ENCODE peak calls at places on chromosomes 5 and 9, in five cellular contexts. M is HCEC 1CT; V is activated CD4-positive, CD25-positive, alpha-beta regulatory T cell; Y is NCI-H146; G is SJCRH30. Z is an unnamed sample.

GRCh38 chr5:145824040-145824439 is 11.1 kb downstream of the PRELID2 start:
- DNase-seq in M (no peak), G (no peak), Y (no peak), V (no peak), Z (no peak)

GRCh38 chr9:95721132-95721531 is 154.4 kb upstream of the ERCC6L2 start:
- DNase-seq in V (no peak), G (no peak), Y (no peak), M (no peak), Z (no peak)

GRCh38 chr9:23826120-23826629 is at the start of gene ELAVL2:
- DNase-seq in M (no peak), G (peak), V (no peak), Y (peak), Z (peak)

GRCh38 chr5:74325866-74326265 is 314.7 kb downstream of the ENC1 start:
- DNase-seq in V (no peak), M (peak), G (no peak), Y (no peak), Z (no peak)

GRCh38 chr5:54385994-54386393 is 69.5 kb upstream of the HSPB3 start:
- DNase-seq in G (no peak), Y (no peak), V (no peak), M (no peak), Z (no peak)

GRCh38 chr5:55578771-55579170 is 44.0 kb upstream of the PLPP1 start:
- DNase-seq in M (no peak), V (no peak), Y (no peak), G (no peak), Z (no peak)

GRCh38 chr5:96930058-96930457 is 5.8 kb upstream of the LNPEP start:
- DNase-seq in G (no peak), Y (no peak), V (no peak), M (no peak), Z (no peak)

GRCh38 chr5:129511291-129511690 is 51.2 kb downstream of the ADAMTS19 start:
- DNase-seq in G (no peak), Y (no peak), M (peak), V (no peak), Z (no peak)

GRCh38 chr5:101390317-101390908 is 487.3 kb upstream of the ST8SIA4 start:
- DNase-seq in G (peak), V (no peak), M (peak), Y (peak), Z (peak)

GRCh38 chr9:117278020-117278419 is 136.8 kb downstream of the ASTN2 start:
- DNase-seq in G (no peak), Y (peak), M (no peak), V (no peak), Z (no peak)